ENCODE peak calls at places on chromosomes 12 and 14, in nine cellular contexts. One of them, this sample, is unnamed.

GRCh38 chr12:10288989-10289388 is 18.7 kb upstream of the KLRD1 start:
- DNase-seq in GM12878: no peak
- DNase-seq in prostate gland: no peak
- DNase-seq in esophagus muscularis mucosa: no peak
- DNase-seq in HepG2: no peak
- DNase-seq in GM23338: no peak
- DNase-seq in spleen: no peak
- DNase-seq in HL-60: no peak
- DNase-seq in upper lobe of left lung: no peak
- DNase-seq in this sample: no peak

GRCh38 chr14:93375673-93376156 is 28.7 kb downstream of the COX8C start:
- DNase-seq in GM12878: peak
- DNase-seq in prostate gland: no peak
- DNase-seq in esophagus muscularis mucosa: no peak
- DNase-seq in HepG2: no peak
- DNase-seq in GM23338: no peak
- DNase-seq in spleen: peak
- DNase-seq in HL-60: peak
- DNase-seq in upper lobe of left lung: no peak
- DNase-seq in this sample: peak

GRCh38 chr12:50723870-50724269 is 40.0 kb upstream of the ATF1 start:
- DNase-seq in GM12878: no peak
- DNase-seq in prostate gland: no peak
- DNase-seq in esophagus muscularis mucosa: no peak
- DNase-seq in HepG2: no peak
- DNase-seq in GM23338: no peak
- DNase-seq in spleen: no peak
- DNase-seq in HL-60: no peak
- DNase-seq in upper lobe of left lung: no peak
- DNase-seq in this sample: no peak

GRCh38 chr12:113396828-113397496 is 6.7 kb downstream of the SDS start:
- DNase-seq in GM12878: no peak
- DNase-seq in prostate gland: no peak
- DNase-seq in esophagus muscularis mucosa: no peak
- DNase-seq in HepG2: no peak
- DNase-seq in GM23338: no peak
- DNase-seq in spleen: no peak
- DNase-seq in HL-60: no peak
- DNase-seq in upper lobe of left lung: peak
- DNase-seq in this sample: no peak

GRCh38 chr12:87870061-87870460 is 159.1 kb downstream of the C12orf50 start:
- DNase-seq in GM12878: no peak
- DNase-seq in prostate gland: no peak
- DNase-seq in esophagus muscularis mucosa: no peak
- DNase-seq in HepG2: no peak
- DNase-seq in GM23338: no peak
- DNase-seq in spleen: no peak
- DNase-seq in HL-60: no peak
- DNase-seq in upper lobe of left lung: no peak
- DNase-seq in this sample: no peak

GRCh38 chr12:45234134-45234865 is 18.4 kb downstream of the ANO6 start:
- DNase-seq in GM12878: no peak
- DNase-seq in prostate gland: peak
- DNase-seq in esophagus muscularis mucosa: peak
- DNase-seq in HepG2: peak
- DNase-seq in GM23338: peak
- DNase-seq in spleen: no peak
- DNase-seq in HL-60: no peak
- DNase-seq in upper lobe of left lung: no peak
- DNase-seq in this sample: no peak

GRCh38 chr12:46915082-46915481 is 89.3 kb upstream of the SLC38A4 start:
- DNase-seq in GM12878: no peak
- DNase-seq in prostate gland: no peak
- DNase-seq in esophagus muscularis mucosa: no peak
- DNase-seq in HepG2: no peak
- DNase-seq in GM23338: no peak
- DNase-seq in spleen: no peak
- DNase-seq in HL-60: no peak
- DNase-seq in upper lobe of left lung: no peak
- DNase-seq in this sample: no peak

GRCh38 chr12:118034429-118035193 is 18.1 kb downstream of the RFC5 start:
- DNase-seq in GM12878: no peak
- DNase-seq in prostate gland: peak
- DNase-seq in esophagus muscularis mucosa: no peak
- DNase-seq in HepG2: peak
- DNase-seq in GM23338: peak
- DNase-seq in spleen: no peak
- DNase-seq in HL-60: no peak
- DNase-seq in upper lobe of left lung: no peak
- DNase-seq in this sample: peak

GRCh38 chr12:121626087-121626852 is at the start of gene ORAI1:
- DNase-seq in GM12878: peak
- DNase-seq in prostate gland: peak
- DNase-seq in esophagus muscularis mucosa: peak
- DNase-seq in HepG2: peak
- DNase-seq in GM23338: peak
- DNase-seq in spleen: peak
- DNase-seq in HL-60: peak
- DNase-seq in upper lobe of left lung: peak
- DNase-seq in this sample: peak

GRCh38 chr12:99267038-99267437 is 380.5 kb upstream of the GARIN6 start:
- DNase-seq in GM12878: no peak
- DNase-seq in prostate gland: no peak
- DNase-seq in esophagus muscularis mucosa: no peak
- DNase-seq in HepG2: no peak
- DNase-seq in GM23338: no peak
- DNase-seq in spleen: no peak
- DNase-seq in HL-60: no peak
- DNase-seq in upper lobe of left lung: no peak
- DNase-seq in this sample: no peak

GRCh38 chr12:6200266-6201198 is at the start of gene CD9:
- DNase-seq in GM12878: no peak
- DNase-seq in prostate gland: peak
- DNase-seq in esophagus muscularis mucosa: no peak
- DNase-seq in HepG2: no peak
- DNase-seq in GM23338: peak
- DNase-seq in spleen: no peak
- DNase-seq in HL-60: no peak
- DNase-seq in upper lobe of left lung: peak
- DNase-seq in this sample: peak

GRCh38 chr14:66709292-66709691 is 201.3 kb downstream of the GPHN start:
- DNase-seq in GM12878: no peak
- DNase-seq in prostate gland: no peak
- DNase-seq in esophagus muscularis mucosa: no peak
- DNase-seq in HepG2: peak
- DNase-seq in GM23338: no peak
- DNase-seq in spleen: no peak
- DNase-seq in HL-60: no peak
- DNase-seq in upper lobe of left lung: no peak
- DNase-seq in this sample: no peak

GRCh38 chr12:103505371-103506236 is 9.8 kb upstream of the C12orf42 start:
- DNase-seq in GM12878: peak
- DNase-seq in prostate gland: no peak
- DNase-seq in esophagus muscularis mucosa: no peak
- DNase-seq in HepG2: no peak
- DNase-seq in GM23338: no peak
- DNase-seq in spleen: no peak
- DNase-seq in HL-60: no peak
- DNase-seq in upper lobe of left lung: no peak
- DNase-seq in this sample: no peak

GRCh38 chr12:66290716-66291200 is 11.5 kb upstream of the HELB start:
- DNase-seq in GM12878: no peak
- DNase-seq in prostate gland: no peak
- DNase-seq in esophagus muscularis mucosa: no peak
- DNase-seq in HepG2: no peak
- DNase-seq in GM23338: no peak
- DNase-seq in spleen: no peak
- DNase-seq in HL-60: no peak
- DNase-seq in upper lobe of left lung: no peak
- DNase-seq in this sample: no peak

GRCh38 chr14:92948647-92949046 is 25.7 kb downstream of the CHGA start:
- DNase-seq in GM12878: no peak
- DNase-seq in prostate gland: no peak
- DNase-seq in esophagus muscularis mucosa: no peak
- DNase-seq in HepG2: no peak
- DNase-seq in GM23338: no peak
- DNase-seq in spleen: no peak
- DNase-seq in HL-60: no peak
- DNase-seq in upper lobe of left lung: peak
- DNase-seq in this sample: no peak

DNA sequence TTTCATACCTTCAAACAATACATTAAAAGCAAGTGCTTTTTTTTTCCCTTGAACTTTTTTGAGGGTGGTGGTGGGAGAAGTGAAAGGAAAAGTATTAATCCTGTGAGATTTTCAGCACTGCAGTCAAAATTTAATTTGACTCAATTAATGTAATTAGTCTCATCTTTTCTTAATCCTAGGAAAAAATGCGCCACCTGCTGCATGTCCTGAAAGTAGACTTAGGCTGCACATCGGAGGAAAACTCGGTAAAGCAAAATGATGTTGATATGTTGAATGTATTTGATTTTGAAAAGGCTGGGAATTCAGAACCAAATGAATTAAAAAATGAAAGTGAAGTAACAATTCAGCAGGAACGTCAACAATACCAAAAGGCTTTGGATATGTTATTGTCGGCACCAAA is 52.2 kb downstream of the SPATA7 start:
- DNase-seq in GM12878: no peak
- DNase-seq in prostate gland: no peak
- DNase-seq in esophagus muscularis mucosa: no peak
- DNase-seq in HepG2: no peak
- DNase-seq in GM23338: no peak
- DNase-seq in spleen: no peak
- DNase-seq in HL-60: no peak
- DNase-seq in upper lobe of left lung: no peak
- DNase-seq in this sample: no peak
- H3K4me3 ChIP-seq in GM12878: no peak
- H3K4me3 ChIP-seq in prostate gland: no peak
- H3K4me3 ChIP-seq in esophagus muscularis mucosa: no peak
- H3K4me3 ChIP-seq in HepG2: no peak
- H3K4me3 ChIP-seq in GM23338: no peak
- H3K4me3 ChIP-seq in spleen: no peak
- H3K4me3 ChIP-seq in HL-60: no peak
- H3K4me3 ChIP-seq in upper lobe of left lung: no peak
- H3K4me3 ChIP-seq in this sample: no peak

GRCh38 chr12:96238336-96239031 is 44.3 kb downstream of the ELK3 start:
- DNase-seq in GM12878: no peak
- DNase-seq in prostate gland: no peak
- DNase-seq in esophagus muscularis mucosa: no peak
- DNase-seq in HepG2: no peak
- DNase-seq in GM23338: no peak
- DNase-seq in spleen: peak
- DNase-seq in HL-60: no peak
- DNase-seq in upper lobe of left lung: peak
- DNase-seq in this sample: no peak
- TF ChIP-seq POLR2AphosphoS5 in GM12878: no peak
- TF ChIP-seq POLR2AphosphoS5 in prostate gland: no peak
- TF ChIP-seq POLR2AphosphoS5 in esophagus muscularis mucosa: no peak
- TF ChIP-seq POLR2AphosphoS5 in HepG2: no peak
- TF ChIP-seq POLR2AphosphoS5 in GM23338: no peak
- TF ChIP-seq POLR2AphosphoS5 in spleen: peak
- TF ChIP-seq POLR2AphosphoS5 in HL-60: no peak
- TF ChIP-seq POLR2AphosphoS5 in upper lobe of left lung: no peak
- TF ChIP-seq POLR2AphosphoS5 in this sample: no peak

DNA sequence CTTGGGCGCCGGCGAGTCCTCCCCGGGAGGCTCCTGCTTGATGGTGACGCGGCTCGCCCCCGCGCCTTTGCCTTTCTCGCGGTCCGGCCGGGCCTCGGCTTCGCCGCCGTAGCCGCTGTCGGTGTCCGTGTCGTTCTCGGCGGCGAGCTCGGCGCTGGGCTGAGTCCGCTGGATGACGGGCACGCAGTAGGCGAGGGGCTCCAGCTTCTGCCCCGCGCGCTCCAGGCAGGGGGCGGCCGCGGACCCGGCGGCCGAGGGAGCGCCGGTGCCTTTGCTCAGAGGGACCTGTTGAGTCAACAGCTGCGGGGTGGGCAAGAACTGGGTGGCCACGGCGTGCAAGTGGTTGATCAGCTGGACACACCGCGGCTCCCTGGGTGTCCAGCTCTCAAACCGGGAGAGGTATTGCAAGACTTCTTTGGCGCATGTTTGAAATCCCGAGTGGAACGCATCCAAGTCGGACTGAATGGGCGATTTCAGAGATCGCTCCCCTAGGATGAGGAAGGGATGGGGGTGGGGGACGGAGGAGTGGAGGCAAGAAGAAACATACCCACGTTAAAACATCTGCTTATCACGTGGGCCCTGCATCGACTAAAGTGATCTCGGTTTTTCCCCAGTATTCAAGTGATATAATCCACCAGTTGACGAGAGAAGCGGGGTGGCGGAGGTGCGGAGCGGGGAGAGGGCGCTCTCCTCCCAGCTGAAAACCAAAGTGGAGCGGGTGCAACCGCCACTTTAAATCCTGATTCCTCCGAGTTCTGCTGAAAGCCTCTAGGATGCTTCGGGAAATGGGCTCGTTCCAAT is 2.0 kb downstream of the BHLHE41 start:
- DNase-seq in GM12878: no peak
- DNase-seq in prostate gland: peak
- DNase-seq in esophagus muscularis mucosa: peak
- DNase-seq in HepG2: no peak
- DNase-seq in GM23338: peak
- DNase-seq in spleen: peak
- DNase-seq in HL-60: no peak
- DNase-seq in upper lobe of left lung: peak
- DNase-seq in this sample: peak
- H3K27ac ChIP-seq in GM12878: no peak
- H3K27ac ChIP-seq in prostate gland: peak
- H3K27ac ChIP-seq in esophagus muscularis mucosa: peak
- H3K27ac ChIP-seq in HepG2: no peak
- H3K27ac ChIP-seq in GM23338: no peak
- H3K27ac ChIP-seq in spleen: peak
- H3K27ac ChIP-seq in HL-60: no peak
- H3K27ac ChIP-seq in upper lobe of left lung: peak
- H3K27ac ChIP-seq in this sample: peak

DNA sequence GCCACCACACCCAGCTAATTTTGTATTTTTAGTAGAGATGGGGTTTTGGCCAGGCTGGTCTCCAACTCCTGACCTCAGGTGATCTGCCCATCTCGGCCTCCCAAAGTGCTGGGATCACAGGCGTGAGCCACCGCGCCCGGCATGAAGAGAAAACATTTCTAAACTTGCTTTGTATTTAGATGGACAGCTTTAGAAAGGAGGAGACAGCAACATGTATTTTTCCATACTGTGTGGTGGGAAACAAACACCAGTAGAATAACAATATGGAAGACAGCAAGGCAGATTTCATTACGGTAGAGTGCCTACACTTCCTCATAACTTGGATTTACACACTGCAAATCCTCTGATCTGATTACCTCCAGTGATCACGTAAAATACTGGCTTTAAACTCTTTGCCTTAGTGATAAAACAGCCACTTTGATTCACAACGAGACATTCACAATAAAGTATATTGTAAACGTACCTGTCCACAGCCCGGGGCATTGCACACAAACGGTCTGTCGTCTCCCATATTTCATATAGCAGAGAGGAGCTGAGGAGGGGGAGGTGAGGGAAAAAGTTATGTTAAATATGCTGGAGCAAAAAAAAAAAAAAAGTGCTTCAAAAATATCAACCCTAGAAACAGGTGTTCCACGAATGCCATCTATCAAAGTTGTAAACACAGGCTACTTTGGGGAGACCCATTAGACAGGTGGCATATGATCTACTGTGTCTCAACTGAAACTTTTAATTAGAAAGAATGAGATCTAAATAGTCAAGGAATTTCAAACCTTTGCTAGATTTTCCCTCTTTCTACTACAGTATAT is 25.5 kb downstream of the ATF7 start:
- DNase-seq in GM12878: no peak
- DNase-seq in prostate gland: no peak
- DNase-seq in esophagus muscularis mucosa: no peak
- DNase-seq in HepG2: no peak
- DNase-seq in GM23338: no peak
- DNase-seq in spleen: no peak
- DNase-seq in HL-60: no peak
- DNase-seq in upper lobe of left lung: peak
- DNase-seq in this sample: no peak
- H3K4me3 ChIP-seq in GM12878: no peak
- H3K4me3 ChIP-seq in prostate gland: peak
- H3K4me3 ChIP-seq in esophagus muscularis mucosa: peak
- H3K4me3 ChIP-seq in HepG2: no peak
- H3K4me3 ChIP-seq in GM23338: no peak
- H3K4me3 ChIP-seq in spleen: no peak
- H3K4me3 ChIP-seq in HL-60: no peak
- H3K4me3 ChIP-seq in upper lobe of left lung: no peak
- H3K4me3 ChIP-seq in this sample: no peak